ENCODE peak calls at places on chromosome 18, in ten cellular contexts. M is heart left ventricle, H is GM12878, P is K562, I is HepG2, L is upper lobe of left lung, U is body of pancreas, R is A549, Y is HCT116, X is gastrocnemius medialis. B is an unnamed sample.

GRCh38 chr18:2515408-2515807 is 55.9 kb downstream of the METTL4 start:
- ATAC-seq in U (no peak), H (no peak), L (peak; percentile 59), M (no peak), I (no peak), R (peak; percentile 85), X (no peak), Y (peak; percentile 52), P (no peak), B (no peak)

GRCh38 chr18:79481041-79481790 is 85.5 kb downstream of the NFATC1 start:
- ATAC-seq in I (no peak), M (no peak), U (no peak), L (no peak), Y (no peak), R (no peak), X (no peak), H (no peak), P (no peak), B (no peak)

GRCh38 chr18:11324956-11325873 is 175.8 kb upstream of the PIEZO2 start:
- ATAC-seq in I (peak; percentile 69), Y (peak; percentile 50), H (peak; percentile 98), R (no peak), X (no peak), U (no peak), L (peak; percentile 65), P (no peak), M (no peak), B (no peak)

GRCh38 chr18:63763831-63764600 is 11.2 kb upstream of the SERPINB7 start:
- ATAC-seq in I (no peak), H (no peak), L (no peak), M (no peak), Y (no peak), P (no peak), R (no peak), X (no peak), U (no peak), B (no peak)

GRCh38 chr18:2089416-2089815 is 481.9 kb downstream of the METTL4 start:
- ATAC-seq in L (no peak), M (no peak), U (no peak), H (no peak), Y (no peak), X (no peak), R (no peak), I (no peak), P (no peak), B (no peak)

GRCh38 chr18:48000701-48001100 is 70.2 kb upstream of the SMAD2 start:
- ATAC-seq in X (no peak), L (no peak), I (no peak), P (no peak), M (no peak), Y (no peak), H (no peak), U (no peak), R (no peak), B (no peak)

GRCh38 chr18:46274266-46274665 is 170.1 kb downstream of the HAUS1 start:
- ATAC-seq in M (no peak), R (no peak), X (no peak), Y (no peak), P (no peak), L (no peak), I (peak; percentile 30), U (no peak), H (no peak), B (no peak)

GRCh38 chr18:63298393-63299015 is 21.1 kb downstream of the BCL2 start:
- ATAC-seq in X (no peak), L (no peak), U (no peak), P (no peak), M (no peak), R (no peak), H (no peak), I (no peak), Y (no peak), B (no peak)

GRCh38 chr18:38972571-38972970 is 1407.0 kb upstream of the CELF4 start:
- ATAC-seq in H (no peak), I (no peak), M (no peak), U (no peak), R (no peak), Y (no peak), L (no peak), X (no peak), P (no peak), B (no peak)

GRCh38 chr18:59377938-59378337 is 18.9 kb upstream of the LMAN1 start:
- ATAC-seq in Y (no peak), U (no peak), R (no peak), P (no peak), L (no peak), X (no peak), M (no peak), I (no peak), H (no peak), B (no peak)

GRCh38 chr18:45734505-45734904 is 10.5 kb downstream of the SLC14A1 start:
- ATAC-seq in R (no peak), P (no peak), H (no peak), M (no peak), I (no peak), U (no peak), X (no peak), Y (no peak), L (no peak), B (no peak)

GRCh38 chr18:24837065-24837464 is 376.6 kb downstream of the HRH4 start:
- ATAC-seq in H (no peak), R (no peak), Y (no peak), M (no peak), U (no peak), P (no peak), I (no peak), L (no peak), X (no peak), B (no peak)

GRCh38 chr18:49788327-49788908 is 24.9 kb downstream of the ACAA2 start:
- ATAC-seq in M (no peak), P (peak; percentile 38), U (peak; percentile 56), L (no peak), Y (no peak), H (peak; percentile 95), X (no peak), I (peak; percentile 63), R (no peak), B (no peak)

GRCh38 chr18:22276334-22276713 is 106.9 kb downstream of the GATA6 start:
- ATAC-seq in H (no peak), U (no peak), R (no peak), Y (no peak), P (no peak), L (no peak), X (no peak), M (peak; percentile 40), I (peak; percentile 39), B (peak; percentile 32)

GRCh38 chr18:12318334-12318697 is 10.3 kb downstream of the TUBB6 start:
- ATAC-seq in U (no peak), M (peak; percentile 72), Y (no peak), X (peak; percentile 15), L (peak; percentile 1), R (peak; percentile 45), I (peak; percentile 53), P (peak; percentile 14), H (peak; percentile 33), B (no peak)

GRCh38 chr18:21100678-21101077 is 10.9 kb downstream of the ROCK1 start:
- ATAC-seq in R (no peak), X (no peak), H (peak; percentile 8), M (peak; percentile 36), L (peak; percentile 43), Y (no peak), I (no peak), U (no peak), P (peak; percentile 44), B (no peak)

GRCh38 chr18:2913398-2914005 is 66.7 kb downstream of the EMILIN2 start:
- ATAC-seq in X (no peak), L (no peak), R (no peak), I (peak; percentile 5), U (no peak), Y (peak; percentile 30), P (no peak), H (no peak), M (no peak), B (no peak)

DNA sequence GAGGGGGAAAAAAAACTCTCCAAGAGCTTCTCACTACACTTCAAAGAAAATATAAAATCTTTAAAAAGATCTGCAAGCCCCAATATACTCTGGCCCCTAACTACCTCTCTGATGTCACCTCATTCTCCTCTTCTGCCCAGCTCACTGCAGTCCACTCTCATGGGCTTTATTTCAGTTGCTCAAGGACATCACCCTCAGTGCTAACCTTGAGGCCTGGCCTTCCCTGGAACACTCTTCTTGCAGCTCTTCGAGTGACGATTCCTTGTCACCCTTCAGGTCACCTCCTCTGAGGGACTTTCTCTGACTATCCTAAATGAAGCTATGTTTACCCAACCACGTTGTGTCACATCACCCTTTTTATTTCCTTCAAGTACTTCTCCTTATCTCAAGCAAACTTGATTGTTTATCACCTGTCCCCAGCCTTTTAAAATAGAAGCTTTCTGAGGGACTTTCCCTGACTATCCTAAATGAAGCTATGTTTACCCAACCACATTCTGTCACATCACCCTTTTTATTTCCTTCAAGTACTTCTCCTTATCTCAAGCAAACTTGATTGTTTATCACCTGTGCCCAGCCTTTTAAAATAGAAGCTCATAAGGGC is 10.4 kb downstream of the RTTN start:
- ATAC-seq in M (peak; percentile 84), X (no peak), I (no peak), H (peak; percentile 71), R (no peak), L (no peak), P (no peak), Y (no peak), U (no peak), B (no peak)
- TF ChIP-seq POLR2A in M (no peak), X (no peak), I (no peak), H (peak; percentile 37), R (no peak), L (no peak), P (no peak), Y (no peak), U (no peak), B (no peak)

GRCh38 chr18:26656944-26657536 is 108.7 kb upstream of the KCTD1 start:
- ATAC-seq in Y (peak; percentile 72), M (peak; percentile 81), H (peak; percentile 81), P (peak; percentile 43), R (peak; percentile 87), L (peak; percentile 95), X (peak; percentile 75), U (peak; percentile 88), I (peak; percentile 92), B (peak; percentile 93)
- TF ChIP-seq POLR2A in Y (no peak), M (peak; percentile 46), H (peak; percentile 17), P (no peak), R (peak; percentile 35), L (no peak), X (no peak), U (peak; percentile 58), I (no peak), B (peak; percentile 45)

GRCh38 chr18:31497711-31498449 is at the start of gene DSG2:
- ATAC-seq in X (peak; percentile 39), P (peak; percentile 94), L (peak; percentile 93), Y (peak; percentile 91), I (peak; percentile 90), M (peak; percentile 95), U (peak; percentile 97), H (peak; percentile 82), R (peak; percentile 91), B (peak; percentile 74)
- TF ChIP-seq POLR2A in X (no peak), P (peak; percentile 75), L (no peak), Y (peak; percentile 15), I (peak; percentile 58), M (no peak), U (peak; percentile 78), H (peak; percentile 89), R (peak; percentile 65), B (no peak)

DNA sequence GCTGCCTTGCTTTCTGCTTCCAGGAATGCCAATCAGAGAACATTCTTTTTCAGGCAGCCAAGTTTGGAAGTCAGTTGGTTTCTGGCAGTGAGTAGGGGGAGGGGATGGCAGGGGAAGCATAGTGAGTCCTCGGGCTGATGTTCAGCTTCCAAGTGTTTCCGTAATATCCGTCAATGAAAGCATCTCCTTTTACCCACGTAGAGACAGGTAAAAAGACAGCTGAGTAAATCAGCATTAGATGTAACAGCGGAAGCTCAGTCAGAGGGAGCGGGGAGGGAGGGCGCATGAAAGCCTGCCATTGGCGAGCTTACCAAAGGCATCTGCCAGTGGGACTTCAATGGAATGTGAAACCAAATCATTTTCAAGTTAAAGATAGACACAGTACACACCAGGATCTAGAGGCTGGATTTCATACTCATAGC is 117.1 kb upstream of the DTNA start:
- ATAC-seq in X (peak; percentile 87), P (no peak), M (peak; percentile 95), I (no peak), L (peak; percentile 78), R (no peak), H (peak; percentile 54), U (peak; percentile 90), Y (no peak), B (peak; percentile 85)
- TF ChIP-seq POLR2A in X (peak; percentile 38), P (no peak), M (no peak), I (no peak), L (no peak), R (no peak), H (no peak), U (no peak), Y (no peak), B (no peak)